ENCODE peak calls at places on chromosomes 5 and 9, in eight cellular contexts. K is neural progenitor cell; R is CD8-positive, alpha-beta T cell; Q is right cardiac atrium; H is tibial nerve; I is CD4-positive, alpha-beta T cell; D is aorta; W is MM.1S. A is an unnamed sample. For H3K9me3 and H3K27me3, the result is how much of the 10 kb centered on the place peaks cover.

GRCh38 chr9:36597412-36598178 is 24.9 kb downstream of the MELK start:
- DNase-seq in K (peak), R (no peak), Q (no peak), W (no peak), H (no peak), D (no peak), I (no peak), A (peak)

GRCh38 chr5:64497390-64497789 is 8.4 kb upstream of the RGS7BP start:
- DNase-seq in K (peak), I (no peak), W (no peak), H (no peak), Q (no peak), D (no peak), R (no peak), A (no peak)

GRCh38 chr5:179331591-179331990 is 13.7 kb downstream of the ADAMTS2 start:
- DNase-seq in K (no peak), D (no peak), H (no peak), I (no peak), R (no peak), Q (peak), W (no peak), A (no peak)

GRCh38 chr5:125219710-125220109 is 473.3 kb upstream of the ZNF608 start:
- DNase-seq in R (no peak), D (no peak), W (peak), K (no peak), Q (no peak), H (no peak), I (no peak), A (no peak)

GRCh38 chr5:4804619-4805211 is 335.4 kb upstream of the ADAMTS16 start:
- DNase-seq in D (no peak), K (no peak), Q (no peak), R (no peak), I (no peak), H (no peak), W (no peak), A (no peak)

GRCh38 chr9:93574900-93575705 is 1.3 kb upstream of the PHF2 start:
- DNase-seq in W (no peak), I (no peak), Q (peak), D (no peak), H (no peak), R (no peak), K (peak), A (no peak)

GRCh38 chr9:102922526-102922925 is 72.6 kb upstream of the CYLC2 start:
- DNase-seq in D (no peak), H (no peak), K (no peak), I (no peak), Q (no peak), W (no peak), R (no peak), A (no peak)

GRCh38 chr5:170302729-170303501 is 5.3 kb upstream of the LCP2 start:
- DNase-seq in Q (peak), W (peak), I (peak), K (no peak), D (peak), R (peak), H (no peak), A (no peak)

GRCh38 chr5:81838307-81838906 is 87.5 kb upstream of the SSBP2 start:
- DNase-seq in D (no peak), I (no peak), Q (no peak), R (peak), K (peak), H (no peak), W (peak), A (peak)

GRCh38 chr9:16265671-16266070 is 604.8 kb downstream of the BNC2 start:
- DNase-seq in W (no peak), R (no peak), D (no peak), I (no peak), K (no peak), Q (no peak), H (no peak), A (no peak)

GRCh38 chr5:72949481-72949880 is 6.4 kb upstream of the FCHO2 start:
- DNase-seq in D (no peak), R (no peak), K (no peak), H (no peak), Q (no peak), W (no peak), I (no peak), A (no peak)

GRCh38 chr5:93874080-93874479 is 132.7 kb upstream of the POU5F2 start:
- DNase-seq in Q (no peak), D (no peak), K (no peak), R (no peak), H (no peak), W (no peak), I (no peak), A (no peak)

GRCh38 chr5:65811895-65812294 is 89.9 kb downstream of the NLN start:
- DNase-seq in R (no peak), D (no peak), H (no peak), W (no peak), K (no peak), I (no peak), Q (no peak), A (peak)

GRCh38 chr9:131530546-131530929 is 525 bp downstream of the UCK1 start:
- DNase-seq in I (no peak), D (no peak), Q (peak), W (peak), R (no peak), H (no peak), K (peak), A (peak)

GRCh38 chr5:172173771-172174170 is 14.3 kb downstream of the STK10 start:
- DNase-seq in W (no peak), I (peak), H (no peak), Q (no peak), D (no peak), K (no peak), R (peak), A (peak)

GRCh38 chr9:16899611-16900010 is 29.1 kb upstream of the BNC2 start:
- DNase-seq in W (no peak), Q (no peak), D (no peak), R (no peak), I (no peak), H (no peak), K (no peak), A (peak)

GRCh38 chr5:173486355-173486754 is 130.1 kb downstream of the BOD1 start:
- DNase-seq in Q (no peak), I (no peak), K (no peak), H (no peak), W (no peak), D (no peak), R (no peak), A (peak)

GRCh38 chr5:177116631-177117373 is 16.8 kb upstream of the NSD1 start:
- DNase-seq in W (no peak), R (peak), K (peak), H (peak), D (peak), I (peak), Q (peak), A (no peak)

GRCh38 chr5:154199263-154199662 is 8.7 kb downstream of the GALNT10 start:
- DNase-seq in I (no peak), Q (no peak), D (no peak), W (no peak), H (no peak), R (no peak), K (no peak), A (no peak)

DNA sequence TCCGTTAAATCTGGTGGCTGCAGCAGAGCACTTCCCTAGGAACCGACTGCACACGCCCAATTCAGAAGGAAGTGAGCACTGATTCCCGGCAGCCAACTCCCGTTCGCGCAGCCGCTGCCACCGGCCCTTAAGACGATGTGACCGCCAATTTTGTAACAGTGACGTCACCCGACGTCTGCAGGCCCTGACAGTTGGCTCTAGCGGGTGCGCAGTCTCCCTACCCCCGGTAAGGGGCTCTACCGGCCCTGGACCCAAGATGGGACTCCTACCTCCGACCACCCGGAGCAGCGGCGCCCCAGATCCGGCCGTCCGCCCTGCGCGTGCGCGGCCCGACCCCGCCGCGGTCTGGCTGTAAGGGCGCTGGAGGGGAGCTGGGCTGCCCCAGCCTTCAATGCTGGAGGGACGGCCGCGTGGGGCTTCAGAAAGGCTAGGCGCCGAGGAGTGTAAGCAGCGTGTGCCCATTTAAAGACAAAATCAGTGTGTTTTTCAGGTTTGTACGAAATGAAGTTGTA is 19.1 kb downstream of the DNAJA1 start:
- DNase-seq in W (no peak), I (peak), H (peak), R (peak), K (peak), D (peak), Q (peak), A (peak)
- H3K27ac ChIP-seq in W (no peak), I (peak), H (peak), R (peak), K (peak), D (peak), Q (peak), A (peak)

GRCh38 chr5:141360685-141361084 is 891 bp downstream of the PCDHGB2 start:
- DNase-seq in I (no peak), H (no peak), D (no peak), Q (no peak), K (no peak), W (no peak), R (no peak), A (no peak)
- H3K9me3 ChIP-seq in I (under half), H (under half), D (under half), Q (under half), K (under half), W (under half), R (under half), A (under half)

DNA sequence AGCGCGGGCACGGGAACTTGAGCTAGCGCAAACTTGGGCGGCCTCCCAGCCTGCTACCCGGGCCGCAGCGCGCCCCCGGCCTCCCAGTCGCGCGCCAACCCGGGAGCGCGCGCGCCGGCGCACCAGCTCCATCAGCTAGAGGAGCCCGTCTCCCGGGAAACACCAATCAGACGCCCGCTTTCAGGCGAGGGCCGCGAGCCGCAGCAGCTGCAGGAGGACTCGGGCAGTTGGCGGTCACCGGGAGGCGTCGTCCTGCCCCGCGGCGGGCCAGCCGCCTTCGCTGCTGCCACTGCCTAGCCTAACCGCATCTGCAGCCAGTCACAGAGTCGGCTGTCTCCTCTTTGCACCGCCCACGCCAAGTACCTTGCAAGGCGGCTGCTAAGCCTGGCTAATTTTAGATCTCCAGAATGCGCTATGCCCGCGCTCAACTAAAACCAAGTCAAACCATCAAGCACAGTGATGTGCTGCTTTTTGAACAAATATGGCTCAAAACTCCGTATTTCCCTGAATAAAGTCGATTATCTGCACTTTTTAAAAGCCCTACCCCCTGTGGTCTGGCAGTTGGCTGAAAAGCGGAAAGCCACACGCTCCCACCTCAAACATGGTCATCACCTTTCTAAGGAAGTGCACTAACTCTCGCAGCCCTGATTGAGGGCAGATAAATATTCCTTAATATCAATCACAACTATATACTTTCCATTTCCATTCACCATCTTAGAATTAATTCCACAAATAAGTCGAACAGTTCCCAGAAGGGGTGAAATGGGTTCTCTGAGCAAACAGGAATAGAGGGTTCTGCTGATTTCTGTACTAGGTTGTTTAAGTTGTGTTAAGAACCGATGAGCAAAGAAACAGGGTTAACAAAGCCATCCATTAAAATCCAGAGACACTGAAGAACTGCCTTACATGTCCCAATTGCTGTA is 221.8 kb downstream of the MEF2C start:
- DNase-seq in W (peak), Q (peak), D (peak), H (peak), I (no peak), K (peak), R (no peak), A (peak)
- H3K27me3 ChIP-seq in W (under half), Q (under half), D (under half), H (half or more), I (half or more), K (half or more), R (half or more), A (under half)

GRCh38 chr5:12246016-12246415 is 341.8 kb upstream of the CTNND2 start:
- DNase-seq in Q (no peak), D (no peak), R (no peak), I (no peak), K (no peak), H (no peak), W (no peak), A (peak)
- H3K27ac ChIP-seq in Q (no peak), D (no peak), R (no peak), I (no peak), K (no peak), H (no peak), W (no peak), A (peak)

GRCh38 chr5:107743357-107744000 is 72.7 kb upstream of the EFNA5 start:
- DNase-seq in H (no peak), I (no peak), R (no peak), W (no peak), D (no peak), K (no peak), Q (no peak), A (peak)

GRCh38 chr5:107739661-107740060 is 68.9 kb upstream of the EFNA5 start:
- DNase-seq in W (no peak), H (no peak), D (no peak), K (no peak), I (no peak), R (no peak), Q (no peak), A (no peak)

GRCh38 chr5:107744418-107745330 is 73.9 kb upstream of the EFNA5 start:
- DNase-seq in R (no peak), I (no peak), H (no peak), K (peak), Q (no peak), D (no peak), W (no peak), A (no peak)
- H3K9me3 ChIP-seq in R (under half), I (under half), H (under half), K (under half), Q (under half), D (under half), W (under half), A (under half)

DNA sequence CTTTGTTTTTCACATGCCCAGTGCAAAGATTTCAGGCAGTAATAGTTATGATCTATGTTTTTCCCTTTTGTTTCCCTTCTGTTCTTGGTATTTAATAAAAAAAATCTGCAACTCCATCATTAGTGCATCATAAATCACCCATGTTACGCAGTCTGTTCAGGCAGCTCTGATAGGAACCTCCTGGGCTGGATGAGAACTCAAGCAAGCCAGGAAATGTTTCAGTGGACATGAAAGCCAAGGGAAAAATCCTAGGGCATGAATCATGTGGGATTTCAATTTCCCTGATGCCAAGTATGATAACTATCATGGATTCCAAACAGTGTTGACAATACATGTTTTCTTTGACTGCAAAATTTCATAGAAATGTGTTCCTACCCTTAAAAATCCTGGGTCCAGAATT is 119.7 kb upstream of the TARS1 start:
- DNase-seq in R (no peak), I (no peak), D (no peak), H (no peak), W (no peak), K (no peak), Q (no peak), A (peak)
- H3K27me3 ChIP-seq in R (under half), I (under half), D (under half), H (under half), W (under half), K (under half), Q (under half), A (under half)